ENCODE peak calls at places on chromosome 22, in six cellular contexts. G is choroid plexus epithelial cell, O is progenitor cell of endocrine pancreas, R is breast epithelium, V is HFF-Myc, B is psoas muscle. K is an unnamed sample.

GRCh38 chr22:46336119-46337078 is 885 bp downstream of the TRMU start:
- DNase-seq in G (peak), O (peak), R (no peak), V (no peak), B (peak), K (no peak)

GRCh38 chr22:32589007-32589406 is 114.4 kb downstream of the FBXO7 start:
- DNase-seq in G (peak), O (no peak), R (no peak), V (no peak), B (peak), K (no peak)

GRCh38 chr22:38947321-38948112 is 9.9 kb upstream of the APOBEC3A start:
- DNase-seq in G (no peak), O (no peak), R (peak), V (no peak), B (no peak), K (no peak)

GRCh38 chr22:37563153-37564081 is 3.1 kb downstream of the CDC42EP1 start:
- DNase-seq in G (peak), O (no peak), R (peak), V (peak), B (peak), K (peak)

GRCh38 chr22:17120711-17121234 is 387 bp downstream of the TMEM121B start:
- DNase-seq in G (no peak), O (no peak), R (no peak), V (no peak), B (peak), K (no peak)

GRCh38 chr22:49847751-49848689 is 5.6 kb upstream of the ZBED4 start:
- DNase-seq in G (no peak), O (no peak), R (no peak), V (no peak), B (peak), K (no peak)

GRCh38 chr22:49992921-49993648 is 19.5 kb downstream of the IL17REL start:
- DNase-seq in G (peak), O (peak), R (peak), V (no peak), B (peak), K (no peak)

GRCh38 chr22:43136255-43136654 is 6.9 kb downstream of the MCAT start:
- DNase-seq in G (peak), O (peak), R (no peak), V (no peak), B (no peak), K (no peak)

GRCh38 chr22:32476286-32476685 is 1.7 kb downstream of the FBXO7 start:
- DNase-seq in G (no peak), O (no peak), R (no peak), V (no peak), B (no peak), K (no peak)

GRCh38 chr22:35231585-35232084 is 25.7 kb upstream of the HMGXB4 start:
- DNase-seq in G (peak), O (peak), R (peak), V (no peak), B (no peak), K (no peak)

GRCh38 chr22:47192651-47193437 is 430.4 kb downstream of the TBC1D22A start:
- DNase-seq in G (no peak), O (no peak), R (no peak), V (no peak), B (peak), K (no peak)

GRCh38 chr22:19291218-19291579 is 320 bp downstream of the CLTCL1 start:
- DNase-seq in G (no peak), O (peak), R (no peak), V (no peak), B (peak), K (no peak)

GRCh38 chr22:48902001-48902869 is 925.4 kb downstream of the BRD1 start:
- DNase-seq in G (no peak), O (no peak), R (no peak), V (no peak), B (no peak), K (no peak)

GRCh38 chr22:48803171-48803992 is 1024.3 kb downstream of the BRD1 start:
- DNase-seq in G (no peak), O (no peak), R (no peak), V (no peak), B (no peak), K (no peak)

GRCh38 chr22:38824587-38824986 is 19.2 kb downstream of the NPTXR start:
- DNase-seq in G (peak), O (peak), R (no peak), V (peak), B (no peak), K (no peak)

GRCh38 chr22:19292262-19293230 is 1.0 kb upstream of the CLTCL1 start:
- DNase-seq in G (no peak), O (no peak), R (peak), V (no peak), B (peak), K (no peak)

GRCh38 chr22:29312218-29313125 is 3.0 kb downstream of the RASL10A start:
- DNase-seq in G (no peak), O (no peak), R (no peak), V (no peak), B (no peak), K (no peak)

GRCh38 chr22:39153220-39153860 is 860 bp upstream of the CBX7 start:
- DNase-seq in G (no peak), O (no peak), R (no peak), V (no peak), B (peak), K (no peak)

GRCh38 chr22:49515486-49515885 is 312.2 kb downstream of the BRD1 start:
- DNase-seq in G (no peak), O (no peak), R (no peak), V (no peak), B (no peak), K (no peak)

GRCh38 chr22:50078246-50078645 is 7.0 kb downstream of the MLC1 start:
- DNase-seq in G (no peak), O (no peak), R (no peak), V (no peak), B (no peak), K (no peak)

GRCh38 chr22:35728639-35729308 is 11.1 kb downstream of the APOL5 start:
- DNase-seq in G (no peak), O (no peak), R (no peak), V (no peak), B (no peak), K (no peak)

GRCh38 chr22:42919199-42919598 is 62.1 kb upstream of the ARFGAP3 start:
- DNase-seq in G (no peak), O (no peak), R (no peak), V (no peak), B (no peak), K (no peak)

GRCh38 chr22:50622723-50623327 is 5.1 kb downstream of the ARSA start:
- DNase-seq in G (no peak), O (no peak), R (peak), V (no peak), B (no peak), K (no peak)

GRCh38 chr22:17980638-17981051 is 43.7 kb downstream of the MICAL3 start:
- DNase-seq in G (no peak), O (no peak), R (no peak), V (no peak), B (peak), K (no peak)

GRCh38 chr22:35835998-35836691 is 118.5 kb downstream of the APOL5 start:
- DNase-seq in G (peak), O (no peak), R (peak), V (peak), B (no peak), K (peak)

GRCh38 chr22:19149047-19149883 is 827 bp downstream of the GSC2 start:
- DNase-seq in G (no peak), O (no peak), R (no peak), V (no peak), B (no peak), K (no peak)

DNA sequence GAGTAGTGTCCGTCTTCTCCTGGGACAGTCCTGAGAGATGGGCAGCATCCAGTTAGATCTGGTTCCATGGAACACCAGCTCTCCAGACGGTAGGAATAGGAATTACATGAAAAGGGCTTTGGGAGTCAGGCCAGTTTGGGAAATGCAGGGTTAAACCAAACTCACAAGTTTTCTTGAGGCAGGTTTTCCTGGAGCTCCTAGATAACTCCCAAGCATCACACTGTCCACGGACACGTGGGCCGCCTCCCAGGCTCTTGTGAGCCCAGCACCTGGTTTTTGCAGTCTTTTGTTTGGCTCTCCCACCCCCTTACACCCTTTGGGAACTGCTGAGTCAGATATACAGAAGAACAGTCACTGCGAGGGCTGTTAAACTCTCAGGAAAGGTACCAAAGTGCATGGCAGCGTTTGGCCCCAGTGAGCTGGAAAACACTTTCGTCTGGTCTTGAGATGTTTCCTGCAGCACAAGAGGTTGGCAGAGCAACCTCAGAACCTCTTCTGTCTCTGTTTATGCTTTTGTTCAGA is 90.0 kb downstream of the BCR start:
- DNase-seq in G (peak), O (no peak), R (no peak), V (no peak), B (no peak), K (no peak)
- TF ChIP-seq CTCF in G (peak), O (peak), R (no peak), V (peak), B (no peak), K (peak)

GRCh38 chr22:40156001-40156516 is 21.7 kb upstream of the TNRC6B start:
- DNase-seq in G (peak), O (no peak), R (no peak), V (no peak), B (no peak), K (no peak)
- TF ChIP-seq CTCF in G (peak), O (peak), R (no peak), V (peak), B (peak), K (peak)

DNA sequence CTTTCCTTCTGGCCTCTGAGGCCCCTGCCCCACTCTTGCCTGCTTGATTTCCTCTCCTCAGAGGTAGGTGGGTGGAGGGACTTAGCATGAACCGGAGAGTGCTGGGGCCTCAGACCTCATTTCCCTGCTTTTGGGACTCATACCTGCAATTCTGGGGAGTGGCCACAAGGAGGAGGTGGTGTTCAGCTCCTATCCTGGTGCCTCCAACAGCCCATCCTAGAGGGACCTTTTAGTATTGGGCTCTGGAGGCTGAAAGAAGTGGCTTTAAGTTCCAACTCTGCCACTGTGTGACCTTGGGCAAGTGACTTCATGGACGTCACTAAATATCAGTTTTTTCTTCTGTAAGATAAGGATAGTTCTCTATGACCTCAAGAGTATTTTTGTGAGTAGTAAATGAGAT is 98.6 kb downstream of the KIAA1671 start:
- DNase-seq in G (no peak), O (no peak), R (no peak), V (no peak), B (no peak), K (no peak)
- TF ChIP-seq CTCF in G (peak), O (peak), R (no peak), V (peak), B (peak), K (peak)

DNA sequence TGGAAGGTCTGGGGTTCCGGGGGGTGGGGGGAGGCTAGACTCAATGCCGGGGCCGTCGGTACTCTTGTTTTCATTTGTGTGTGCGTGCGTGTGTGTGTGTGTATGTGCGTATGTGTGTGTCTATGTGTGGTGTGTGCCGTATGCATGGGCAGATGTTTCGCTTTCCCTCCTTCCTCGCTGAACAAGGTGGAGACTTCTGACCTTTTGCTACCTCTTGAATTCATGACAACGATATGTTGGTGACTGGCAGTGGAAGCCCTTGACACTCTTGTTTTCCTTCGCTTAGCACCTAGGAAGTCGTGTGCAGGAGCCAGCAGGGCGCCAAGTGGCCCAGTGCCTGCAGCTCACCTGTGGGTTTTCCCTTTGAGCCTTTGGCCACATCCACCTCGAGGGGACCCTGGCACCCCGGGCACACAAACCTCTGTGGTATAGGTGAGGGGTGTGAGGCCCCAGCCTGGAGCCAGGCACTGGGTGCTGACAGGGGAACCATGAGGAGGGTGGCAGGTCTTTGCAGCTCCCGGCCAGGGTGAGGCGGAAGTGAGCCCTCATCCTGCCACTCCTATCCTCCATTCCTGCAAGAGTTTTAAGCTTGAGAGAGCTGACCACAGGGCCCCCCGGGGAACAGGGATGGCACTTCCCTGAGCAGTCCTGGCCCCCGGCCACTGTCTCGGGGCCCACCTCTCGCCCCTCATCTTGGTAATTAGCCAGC is 19.3 kb upstream of the TMEM191C start:
- DNase-seq in G (no peak), O (no peak), R (no peak), V (no peak), B (peak), K (no peak)
- TF ChIP-seq CTCF in G (peak), O (peak), R (no peak), V (peak), B (no peak), K (no peak)

GRCh38 chr22:31449521-31449920 is 40.1 kb downstream of the EIF4ENIF1 start:
- DNase-seq in G (no peak), O (no peak), R (no peak), V (no peak), B (no peak), K (no peak)

GRCh38 chr22:31447337-31447736 is 42.3 kb downstream of the EIF4ENIF1 start:
- DNase-seq in G (peak), O (no peak), R (no peak), V (no peak), B (no peak), K (no peak)

GRCh38 chr22:31446767-31447166 is 42.9 kb downstream of the EIF4ENIF1 start:
- DNase-seq in G (no peak), O (no peak), R (no peak), V (no peak), B (no peak), K (no peak)

GRCh38 chr22:31448382-31448781 is 41.3 kb downstream of the EIF4ENIF1 start:
- DNase-seq in G (no peak), O (no peak), R (no peak), V (no peak), B (no peak), K (no peak)

DNA sequence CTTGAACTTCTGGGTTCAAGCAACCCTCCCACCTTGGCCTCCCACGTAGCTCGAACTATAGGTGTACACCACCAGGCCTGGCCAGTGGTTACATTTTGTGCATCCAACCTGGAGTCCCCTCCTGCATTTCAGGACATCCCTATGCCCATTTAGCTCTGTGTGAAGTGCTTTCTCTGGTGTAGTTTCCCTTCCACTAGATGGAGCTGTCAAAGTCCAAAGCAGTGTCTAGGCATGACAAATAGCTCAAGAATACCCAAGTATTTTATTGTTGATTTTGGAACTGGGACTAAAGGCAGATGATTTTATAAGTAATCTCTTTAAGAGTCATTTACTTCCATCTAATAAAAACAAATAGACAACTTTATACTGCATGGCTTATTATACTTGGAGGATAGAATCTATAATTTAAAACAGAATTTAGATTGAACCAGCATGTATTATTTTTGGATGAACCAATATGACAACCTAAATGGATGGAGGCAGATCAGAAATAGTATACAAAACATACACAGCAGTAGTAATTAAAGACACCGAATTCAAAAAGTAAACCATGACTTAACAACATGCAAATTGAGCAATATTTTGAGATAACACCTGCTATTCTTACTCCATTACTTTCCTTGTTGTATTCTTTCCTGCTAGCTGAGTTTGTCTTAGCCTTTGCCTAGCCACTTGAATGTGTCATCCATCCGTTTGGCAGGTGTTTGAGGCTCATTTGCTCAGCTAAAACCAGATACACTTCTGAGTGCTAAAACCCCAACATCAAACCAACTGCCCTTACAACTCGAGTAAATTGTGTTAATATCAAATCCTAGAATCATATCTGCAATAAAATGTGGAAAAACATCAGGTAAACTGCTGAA is 37.7 kb downstream of the EIF4ENIF1 start:
- DNase-seq in G (peak), O (no peak), R (no peak), V (peak), B (no peak), K (peak)
- TF ChIP-seq CTCF in G (peak), O (peak), R (no peak), V (peak), B (peak), K (peak)

GRCh38 chr22:41905411-41906202 is 9.3 kb downstream of the SHISA8 start:
- DNase-seq in G (no peak), O (no peak), R (no peak), V (no peak), B (peak), K (no peak)

GRCh38 chr22:41909290-41910049 is 5.4 kb downstream of the SHISA8 start:
- DNase-seq in G (no peak), O (no peak), R (no peak), V (no peak), B (no peak), K (no peak)

GRCh38 chr22:41906822-41907221 is 8.1 kb downstream of the SHISA8 start:
- DNase-seq in G (no peak), O (no peak), R (no peak), V (no peak), B (no peak), K (no peak)

GRCh38 chr22:41908409-41909289 is 6.2 kb downstream of the SHISA8 start:
- DNase-seq in G (no peak), O (no peak), R (no peak), V (no peak), B (no peak), K (no peak)

GRCh38 chr22:41907436-41908401 is 7.2 kb downstream of the SHISA8 start:
- DNase-seq in G (no peak), O (no peak), R (no peak), V (no peak), B (no peak), K (no peak)
- TF ChIP-seq CTCF in G (no peak), O (no peak), R (no peak), V (no peak), B (no peak), K (no peak)

DNA sequence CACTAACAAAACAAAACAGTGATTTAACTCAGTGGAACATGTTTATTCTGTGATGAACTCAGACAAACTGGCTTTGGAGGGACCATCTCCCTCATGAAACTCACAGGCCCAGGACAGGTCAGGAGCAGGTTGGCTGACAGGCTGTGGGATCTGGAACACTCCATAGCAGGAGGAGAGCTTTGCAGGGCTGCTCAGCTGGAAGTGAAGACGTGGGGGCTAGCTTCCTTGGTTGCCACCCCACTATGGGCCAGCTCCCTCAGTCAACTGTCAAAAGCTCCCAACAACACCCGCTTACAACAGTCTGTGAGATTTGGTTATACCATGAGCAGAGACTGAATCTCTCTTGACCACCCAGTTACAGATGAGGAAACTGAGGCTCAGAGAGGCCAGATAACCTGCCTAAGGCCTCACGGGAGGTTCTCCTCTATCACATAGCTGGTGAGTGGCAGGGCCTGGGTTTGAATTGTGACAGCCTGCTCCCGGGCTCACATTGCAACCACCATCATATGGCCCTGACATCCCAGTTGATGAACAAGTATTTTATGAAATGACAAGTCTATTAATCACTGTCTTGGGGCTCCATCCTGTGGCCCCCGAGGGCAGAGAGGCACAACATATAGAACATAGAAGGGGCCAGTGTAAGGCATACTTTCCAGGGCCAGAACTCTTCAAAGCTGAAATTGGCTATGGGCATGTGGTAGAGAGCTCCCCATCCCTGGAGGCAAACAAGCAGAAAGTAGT is 473.4 kb downstream of the MN1 start:
- DNase-seq in G (no peak), O (no peak), R (no peak), V (no peak), B (no peak), K (no peak)
- TF ChIP-seq CTCF in G (peak), O (no peak), R (no peak), V (no peak), B (no peak), K (no peak)

GRCh38 chr22:44623771-44624510 is 78.1 kb upstream of the PRR5 start:
- DNase-seq in G (peak), O (no peak), R (no peak), V (no peak), B (peak), K (no peak)
- TF ChIP-seq CTCF in G (peak), O (peak), R (no peak), V (peak), B (no peak), K (peak)

K was measured in BJ.